ENCODE peak calls at places on chromosomes 16 and 17, in four cellular contexts. One of them, this sample, is unnamed.

GRCh38 chr16:14151256-14152030 is 80.3 kb downstream of the MRTFB start:
- DNase-seq in HFFc6: no peak
- DNase-seq in thoracic aorta: no peak
- DNase-seq in cardiac fibroblast: peak; percentile 89
- DNase-seq in this sample: no peak

GRCh38 chr17:50514388-50514787 is 6.1 kb downstream of the MYCBPAP start:
- DNase-seq in cardiac fibroblast: no peak
- DNase-seq in HFFc6: no peak
- DNase-seq in thoracic aorta: no peak
- DNase-seq in this sample: no peak

GRCh38 chr16:70428178-70428998 is 10.5 kb downstream of the ST3GAL2 start:
- DNase-seq in thoracic aorta: peak; percentile 80
- DNase-seq in HFFc6: peak; percentile 93
- DNase-seq in cardiac fibroblast: peak; percentile 96
- DNase-seq in this sample: peak; percentile 82

GRCh38 chr16:85266857-85267256 is 154.6 kb upstream of the CIBAR2 start:
- DNase-seq in thoracic aorta: no peak
- DNase-seq in HFFc6: no peak
- DNase-seq in cardiac fibroblast: no peak
- DNase-seq in this sample: no peak

GRCh38 chr17:49565948-49566491 is 9.7 kb upstream of the NXPH3 start:
- DNase-seq in thoracic aorta: peak; percentile 77
- DNase-seq in cardiac fibroblast: peak; percentile 35
- DNase-seq in HFFc6: no peak
- DNase-seq in this sample: peak; percentile 46

GRCh38 chr17:73976676-73977521 is 226.6 kb upstream of the RPL38 start:
- DNase-seq in cardiac fibroblast: no peak
- DNase-seq in thoracic aorta: no peak
- DNase-seq in HFFc6: no peak
- DNase-seq in this sample: no peak

GRCh38 chr16:53207810-53208752 is 153.3 kb downstream of the CHD9 start:
- DNase-seq in cardiac fibroblast: peak; percentile 85
- DNase-seq in thoracic aorta: no peak
- DNase-seq in HFFc6: peak; percentile 78
- DNase-seq in this sample: no peak

GRCh38 chr16:84593825-84594724 is 23.8 kb downstream of the COTL1 start:
- DNase-seq in HFFc6: no peak
- DNase-seq in thoracic aorta: no peak
- DNase-seq in cardiac fibroblast: no peak
- DNase-seq in this sample: no peak

GRCh38 chr17:39700148-39700987 is 504 bp downstream of the ERBB2 start:
- DNase-seq in thoracic aorta: no peak
- DNase-seq in HFFc6: no peak
- DNase-seq in cardiac fibroblast: peak; percentile 30
- DNase-seq in this sample: no peak

GRCh38 chr17:31318298-31319190 is 2.9 kb downstream of the EVI2A start:
- DNase-seq in HFFc6: peak; percentile 7
- DNase-seq in thoracic aorta: peak; percentile 4
- DNase-seq in cardiac fibroblast: peak; percentile 87
- DNase-seq in this sample: no peak

GRCh38 chr16:84960942-84961341 is 50.4 kb downstream of the ZDHHC7 start:
- DNase-seq in thoracic aorta: no peak
- DNase-seq in cardiac fibroblast: no peak
- DNase-seq in HFFc6: no peak
- DNase-seq in this sample: no peak

GRCh38 chr17:17757944-17758343 is 76.7 kb downstream of the RAI1 start:
- DNase-seq in cardiac fibroblast: no peak
- DNase-seq in HFFc6: no peak
- DNase-seq in thoracic aorta: no peak
- DNase-seq in this sample: no peak

GRCh38 chr16:58513874-58514273 is 1.4 kb upstream of the SETD6 start:
- DNase-seq in cardiac fibroblast: peak; percentile 34
- DNase-seq in thoracic aorta: no peak
- DNase-seq in HFFc6: peak; percentile 22
- DNase-seq in this sample: no peak

GRCh38 chr16:89922884-89923639 is at the start of gene TUBB3:
- DNase-seq in cardiac fibroblast: peak; percentile 79
- DNase-seq in thoracic aorta: no peak
- DNase-seq in HFFc6: peak; percentile 80
- DNase-seq in this sample: no peak
- TF ChIP-seq CTCF in cardiac fibroblast: peak; percentile 12
- TF ChIP-seq CTCF in thoracic aorta: no peak
- TF ChIP-seq CTCF in HFFc6: peak; percentile 32
- TF ChIP-seq CTCF in this sample: no peak

GRCh38 chr17:11997972-11998233 is 628 bp upstream of the ZNF18 start:
- DNase-seq in HFFc6: no peak
- DNase-seq in cardiac fibroblast: no peak
- DNase-seq in thoracic aorta: no peak
- DNase-seq in this sample: no peak

GRCh38 chr17:11997147-11997971 is at the start of gene ZNF18:
- DNase-seq in cardiac fibroblast: peak; percentile 93
- DNase-seq in HFFc6: peak; percentile 90
- DNase-seq in thoracic aorta: peak; percentile 89
- DNase-seq in this sample: peak; percentile 89

GRCh38 chr17:11999715-12000114 is 2.4 kb upstream of the ZNF18 start:
- DNase-seq in cardiac fibroblast: peak; percentile 63
- DNase-seq in thoracic aorta: no peak
- DNase-seq in HFFc6: no peak
- DNase-seq in this sample: no peak

GRCh38 chr17:11991461-11991860 is 5.8 kb downstream of the ZNF18 start:
- DNase-seq in cardiac fibroblast: no peak
- DNase-seq in thoracic aorta: no peak
- DNase-seq in HFFc6: no peak
- DNase-seq in this sample: no peak

DNA sequence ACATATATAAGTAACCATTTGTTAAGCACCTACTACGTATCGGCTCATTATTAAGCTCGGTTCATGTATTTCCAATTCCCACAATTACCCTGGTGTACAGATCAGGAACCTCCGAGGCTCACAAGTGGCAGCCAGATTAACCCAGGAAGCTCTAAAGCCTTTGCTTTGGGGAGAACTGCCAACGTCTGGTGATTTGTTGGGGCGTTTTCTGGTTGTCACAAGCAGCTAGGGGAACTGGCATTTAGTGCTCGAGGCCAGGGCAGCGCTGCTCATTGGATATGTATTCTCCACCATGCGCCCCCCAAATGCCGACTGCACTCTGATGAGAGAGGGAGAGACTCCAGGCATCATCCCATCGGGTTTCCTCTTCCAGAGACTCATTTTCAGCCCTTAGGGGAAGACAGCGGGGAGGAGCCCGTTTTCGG is 541 bp downstream of the ZNF18 start:
- DNase-seq in cardiac fibroblast: peak; percentile 50
- DNase-seq in thoracic aorta: peak; percentile 12
- DNase-seq in HFFc6: peak; percentile 48
- DNase-seq in this sample: peak; percentile 28
- TF ChIP-seq CTCF in cardiac fibroblast: peak; percentile 24
- TF ChIP-seq CTCF in thoracic aorta: peak; percentile 29
- TF ChIP-seq CTCF in HFFc6: no peak
- TF ChIP-seq CTCF in this sample: no peak

DNA sequence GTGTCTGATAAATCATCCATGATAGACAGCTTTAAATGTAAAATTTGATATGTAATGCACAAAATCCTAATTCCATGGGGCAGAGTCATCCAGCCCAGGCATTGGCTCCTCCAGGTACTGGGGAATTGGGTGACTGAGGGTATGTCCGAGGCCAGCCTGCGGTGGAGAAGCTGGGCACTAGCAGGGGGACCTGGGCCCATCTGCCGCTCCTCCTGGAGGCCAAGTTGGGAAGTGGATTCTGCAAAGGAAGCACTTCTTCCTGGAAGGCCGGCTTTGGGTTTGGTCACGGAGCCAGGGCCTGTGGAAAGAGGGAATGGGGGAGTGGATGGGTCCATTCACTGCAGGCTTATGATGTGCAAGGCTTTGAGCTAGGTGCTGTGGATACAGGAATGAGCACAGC is 85.8 kb downstream of the GNAO1 start:
- DNase-seq in cardiac fibroblast: no peak
- DNase-seq in thoracic aorta: no peak
- DNase-seq in HFFc6: no peak
- DNase-seq in this sample: no peak
- TF ChIP-seq CTCF in cardiac fibroblast: no peak
- TF ChIP-seq CTCF in thoracic aorta: no peak
- TF ChIP-seq CTCF in HFFc6: peak; percentile 60
- TF ChIP-seq CTCF in this sample: no peak

GRCh38 chr16:19898166-19898565 is 13.5 kb upstream of the GPRC5B start:
- DNase-seq in HFFc6: no peak
- DNase-seq in thoracic aorta: no peak
- DNase-seq in cardiac fibroblast: no peak
- DNase-seq in this sample: no peak

GRCh38 chr16:19901164-19901563 is 16.5 kb upstream of the GPRC5B start:
- DNase-seq in thoracic aorta: no peak
- DNase-seq in HFFc6: no peak
- DNase-seq in cardiac fibroblast: no peak
- DNase-seq in this sample: no peak

GRCh38 chr16:19900590-19900989 is 15.9 kb upstream of the GPRC5B start:
- DNase-seq in cardiac fibroblast: no peak
- DNase-seq in thoracic aorta: no peak
- DNase-seq in HFFc6: no peak
- DNase-seq in this sample: no peak

GRCh38 chr16:19898924-19899604 is 14.4 kb upstream of the GPRC5B start:
- DNase-seq in HFFc6: peak; percentile 34
- DNase-seq in cardiac fibroblast: peak; percentile 72
- DNase-seq in thoracic aorta: no peak
- DNase-seq in this sample: no peak

DNA sequence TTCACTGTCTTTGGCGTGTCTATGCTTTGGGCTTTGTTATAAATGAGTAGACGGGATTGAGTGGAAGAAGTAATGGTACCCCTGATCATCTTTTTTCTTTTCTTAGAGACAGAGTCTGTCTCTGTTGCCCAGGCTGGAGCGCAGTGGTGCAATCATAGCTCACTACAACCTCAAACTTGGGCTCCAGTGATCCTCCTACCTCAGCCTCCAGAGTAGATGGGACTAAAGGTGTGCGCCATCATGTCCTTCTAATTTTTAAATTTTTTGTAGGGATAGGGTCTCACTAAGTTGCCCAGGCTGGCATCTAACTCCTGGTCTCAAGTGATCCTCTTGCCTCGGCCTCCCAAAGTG is 14.9 kb upstream of the GPRC5B start:
- DNase-seq in HFFc6: no peak
- DNase-seq in thoracic aorta: no peak
- DNase-seq in cardiac fibroblast: no peak
- DNase-seq in this sample: no peak
- TF ChIP-seq CTCF in HFFc6: peak; percentile 42
- TF ChIP-seq CTCF in thoracic aorta: no peak
- TF ChIP-seq CTCF in cardiac fibroblast: no peak
- TF ChIP-seq CTCF in this sample: no peak

DNA sequence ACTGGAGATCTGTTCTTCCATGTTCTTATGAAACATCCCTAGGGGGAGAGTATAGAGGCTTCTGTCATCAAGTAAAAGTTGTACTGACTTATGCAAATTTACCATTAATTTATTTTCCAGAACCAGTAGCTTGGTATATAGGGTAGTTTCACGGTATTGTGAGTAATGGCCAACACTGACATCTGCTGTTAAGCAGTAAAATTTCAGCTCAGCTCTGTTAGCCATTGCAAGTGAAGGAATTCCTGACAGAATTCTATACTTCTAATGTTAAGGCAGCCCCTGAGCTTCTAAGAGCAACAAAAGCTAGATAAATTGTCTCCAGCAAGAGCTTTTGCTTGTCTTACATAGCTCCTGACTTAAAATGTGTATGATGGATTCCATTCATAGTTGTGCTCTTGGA is 613.5 kb upstream of the C16orf82 start:
- DNase-seq in thoracic aorta: no peak
- DNase-seq in cardiac fibroblast: no peak
- DNase-seq in HFFc6: no peak
- DNase-seq in this sample: no peak
- TF ChIP-seq CTCF in thoracic aorta: no peak
- TF ChIP-seq CTCF in cardiac fibroblast: no peak
- TF ChIP-seq CTCF in HFFc6: no peak
- TF ChIP-seq CTCF in this sample: no peak

GRCh38 chr17:80780381-80781187 is 211.1 kb upstream of the CHMP6 start:
- DNase-seq in cardiac fibroblast: no peak
- DNase-seq in thoracic aorta: no peak
- DNase-seq in HFFc6: peak; percentile 47
- DNase-seq in this sample: no peak

GRCh38 chr17:80779961-80780380 is 211.7 kb upstream of the CHMP6 start:
- DNase-seq in thoracic aorta: no peak
- DNase-seq in cardiac fibroblast: peak; percentile 39
- DNase-seq in HFFc6: peak; percentile 47
- DNase-seq in this sample: peak; percentile 23

GRCh38 chr17:80782536-80783427 is 208.9 kb upstream of the CHMP6 start:
- DNase-seq in cardiac fibroblast: peak; percentile 25
- DNase-seq in HFFc6: no peak
- DNase-seq in thoracic aorta: no peak
- DNase-seq in this sample: no peak

GRCh38 chr17:80781851-80782277 is 209.8 kb upstream of the CHMP6 start:
- DNase-seq in HFFc6: no peak
- DNase-seq in thoracic aorta: no peak
- DNase-seq in cardiac fibroblast: no peak
- DNase-seq in this sample: no peak

GRCh38 chr17:80781188-80781577 is 210.5 kb upstream of the CHMP6 start:
- DNase-seq in thoracic aorta: no peak
- DNase-seq in HFFc6: no peak
- DNase-seq in cardiac fibroblast: no peak
- DNase-seq in this sample: no peak
- TF ChIP-seq CTCF in thoracic aorta: no peak
- TF ChIP-seq CTCF in HFFc6: no peak
- TF ChIP-seq CTCF in cardiac fibroblast: no peak
- TF ChIP-seq CTCF in this sample: no peak

GRCh38 chr17:64343071-64343774 is 47.4 kb downstream of the PECAM1 start:
- DNase-seq in cardiac fibroblast: no peak
- DNase-seq in HFFc6: no peak
- DNase-seq in thoracic aorta: no peak
- DNase-seq in this sample: no peak

GRCh38 chr17:64345691-64346376 is 44.8 kb downstream of the PECAM1 start:
- DNase-seq in HFFc6: no peak
- DNase-seq in thoracic aorta: no peak
- DNase-seq in cardiac fibroblast: peak; percentile 40
- DNase-seq in this sample: no peak

GRCh38 chr17:64341181-64341580 is 49.5 kb downstream of the PECAM1 start:
- DNase-seq in thoracic aorta: no peak
- DNase-seq in cardiac fibroblast: no peak
- DNase-seq in HFFc6: no peak
- DNase-seq in this sample: no peak

GRCh38 chr17:64340557-64340956 is 50.1 kb downstream of the PECAM1 start:
- DNase-seq in cardiac fibroblast: no peak
- DNase-seq in HFFc6: no peak
- DNase-seq in thoracic aorta: no peak
- DNase-seq in this sample: no peak

GRCh38 chr17:64343833-64344637 is 46.6 kb downstream of the PECAM1 start:
- DNase-seq in thoracic aorta: no peak
- DNase-seq in HFFc6: peak; percentile 47
- DNase-seq in cardiac fibroblast: peak; percentile 99
- DNase-seq in this sample: no peak
- TF ChIP-seq CTCF in thoracic aorta: no peak
- TF ChIP-seq CTCF in HFFc6: no peak
- TF ChIP-seq CTCF in cardiac fibroblast: peak; percentile 3
- TF ChIP-seq CTCF in this sample: no peak

DNA sequence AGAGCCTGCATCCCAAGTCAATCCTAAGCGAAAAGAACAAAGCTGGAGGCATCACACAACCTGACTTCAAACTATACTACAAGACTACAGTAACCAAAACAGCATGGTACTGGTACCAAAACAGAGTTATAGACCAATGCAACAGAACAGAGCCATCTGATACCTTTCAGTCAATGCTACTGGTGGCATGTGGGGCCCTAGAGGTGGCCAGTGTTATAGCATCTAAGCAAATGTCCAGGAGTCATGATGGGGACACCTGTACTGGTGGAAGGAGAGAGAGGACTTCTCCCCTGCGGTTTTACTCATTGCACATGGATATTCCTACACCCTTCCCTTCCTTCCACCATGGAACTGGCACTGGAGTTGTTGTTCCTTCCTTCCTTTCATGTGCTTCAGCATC is 6.0 kb upstream of the ASIC2 start:
- DNase-seq in thoracic aorta: no peak
- DNase-seq in cardiac fibroblast: no peak
- DNase-seq in HFFc6: no peak
- DNase-seq in this sample: no peak
- TF ChIP-seq CTCF in thoracic aorta: no peak
- TF ChIP-seq CTCF in cardiac fibroblast: peak; percentile 4
- TF ChIP-seq CTCF in HFFc6: no peak
- TF ChIP-seq CTCF in this sample: no peak

This sample was measured in omental fat pad.